ENCODE peak calls at places on chromosomes 2 and 18, in six cellular contexts. S is stimulated activated CD4-positive, alpha-beta T cell treated with anti-CD3 and anti-CD28 coated beads, Interleukin-2, amount 100 ng/mL, for 48 hours; E is EL; N is GM03348; B is AG08396; J is cardiac fibroblast. H is an unnamed sample.

GRCh38 chr18:48629730-48630324 is 91.0 kb downstream of the CTIF start:
- DNase-seq in S (no peak), E (peak), N (peak), B (peak), J (peak), H (no peak)

GRCh38 chr18:48952287-48953095 is 1.7 kb upstream of the SMAD7 start:
- DNase-seq in S (peak), E (peak), N (peak), B (peak), J (peak), H (no peak)

GRCh38 chr2:20452551-20452950 is 5.7 kb downstream of the RHOB start:
- DNase-seq in S (no peak), E (no peak), N (no peak), B (no peak), J (peak), H (no peak)

GRCh38 chr2:202084265-202084664 is 11.2 kb downstream of the KIAA2012 start:
- DNase-seq in S (no peak), E (peak), N (peak), B (peak), J (no peak), H (no peak)

GRCh38 chr2:113877651-113878594 is 12.0 kb upstream of the ACTR3 start:
- DNase-seq in S (no peak), E (peak), N (peak), B (peak), J (peak), H (no peak)

GRCh38 chr2:68653538-68653982 is 10.2 kb downstream of the PROKR1 start:
- DNase-seq in S (peak), E (peak), N (no peak), B (peak), J (peak), H (no peak)

GRCh38 chr18:3725100-3725499 is 275.1 kb downstream of the TGIF1 start:
- DNase-seq in S (no peak), E (no peak), N (no peak), B (no peak), J (no peak), H (no peak)

GRCh38 chr2:203352604-203353255 is 24.5 kb downstream of the ABI2 start:
- DNase-seq in S (no peak), E (no peak), N (no peak), B (no peak), J (no peak), H (no peak)

GRCh38 chr18:77635441-77635840 is 385.8 kb downstream of the GALR1 start:
- DNase-seq in S (no peak), E (no peak), N (no peak), B (no peak), J (no peak), H (no peak)

GRCh38 chr2:100008960-100009359 is 133.4 kb downstream of the AFF3 start:
- DNase-seq in S (no peak), E (peak), N (peak), B (peak), J (peak), H (no peak)

GRCh38 chr2:74532222-74532621 is 2.5 kb downstream of the HTRA2 start:
- DNase-seq in S (no peak), E (peak), N (peak), B (peak), J (peak), H (no peak)

GRCh38 chr2:161321944-161322343 is 13.7 kb downstream of the PSMD14 start:
- DNase-seq in S (no peak), E (no peak), N (no peak), B (no peak), J (peak), H (no peak)